ENCODE peak calls at places on chromosomes 13 and 19, in five cellular contexts. B, S, R, D and U are unnamed samples.

GRCh38 chr13:28559636-28560259 is 64.8 kb upstream of the FLT1 start:
- DNase-seq in B (no peak), S (no peak), R (no peak), D (no peak), U (no peak)

GRCh38 chr13:113722921-113723320 is 36.1 kb upstream of the TMEM255B start:
- DNase-seq in B (no peak), S (no peak), R (no peak), D (no peak), U (no peak)

GRCh38 chr13:52169839-52170238 is 10.4 kb upstream of the NEK3 start:
- DNase-seq in B (no peak), S (no peak), R (no peak), D (no peak), U (no peak)

GRCh38 chr19:6536138-6536671 is 5.4 kb downstream of the TNFSF9 start:
- DNase-seq in B (peak), S (peak), R (peak), D (no peak), U (no peak)

GRCh38 chr19:27392027-27392632 is 1820.8 kb downstream of the UQCRFS1 start:
- DNase-seq in B (no peak), S (no peak), R (no peak), D (no peak), U (no peak)

GRCh38 chr13:19075418-19075817 is 106.2 kb downstream of the TUBA3C start:
- DNase-seq in B (no peak), S (no peak), R (no peak), D (no peak), U (no peak)

GRCh38 chr13:63307239-63307638 is 1891.6 kb upstream of the PCDH20 start:
- DNase-seq in B (no peak), S (no peak), R (no peak), D (no peak), U (no peak)

GRCh38 chr19:49447485-49448431 is 3.9 kb downstream of the PIH1D1 start:
- DNase-seq in B (peak), S (no peak), R (no peak), D (no peak), U (no peak)

GRCh38 chr19:19652482-19653295 is 9.2 kb upstream of the GMIP start:
- DNase-seq in B (no peak), S (peak), R (no peak), D (no peak), U (no peak)

GRCh38 chr19:54492568-54492967 is 10.1 kb upstream of the LAIR2 start:
- DNase-seq in B (no peak), S (no peak), R (no peak), D (no peak), U (no peak)
- H3K4me3 ChIP-seq in B (no peak), S (no peak), R (no peak), D (no peak), U (no peak)

GRCh38 chr19:16441661-16442071 is 30.1 kb downstream of the EPS15L1 start:
- DNase-seq in B (peak), S (no peak), R (no peak), D (no peak), U (no peak)
- TF ChIP-seq CTCF in B (peak), S (peak), R (peak), D (peak), U (peak)

DNA sequence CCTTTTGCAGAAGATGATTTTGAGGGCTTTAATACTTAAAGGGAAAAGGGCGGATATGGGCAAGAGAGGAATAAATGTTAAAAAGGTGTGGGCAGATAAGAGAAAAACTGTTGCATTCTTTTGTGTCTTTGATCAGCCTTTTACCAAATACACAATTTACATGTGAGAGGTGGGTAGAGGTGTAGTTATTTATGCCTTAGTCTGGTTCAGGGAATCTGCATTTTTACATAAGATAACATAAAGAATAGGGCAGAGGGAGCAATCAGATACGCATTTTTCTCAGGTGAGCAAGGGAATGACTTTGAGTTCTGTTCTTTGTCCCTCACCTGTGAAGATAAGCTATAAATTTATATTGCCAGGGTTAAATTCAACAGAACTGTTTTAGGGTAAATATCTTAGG is 708.4 kb upstream of the SLITRK1 start:
- DNase-seq in B (no peak), S (no peak), R (no peak), D (no peak), U (no peak)
- H3K4me3 ChIP-seq in B (no peak), S (no peak), R (no peak), D (no peak), U (no peak)

GRCh38 chr13:34347784-34348573 is 530.0 kb downstream of the RFC3 start:
- DNase-seq in B (no peak), S (peak), R (no peak), D (no peak), U (no peak)
- TF ChIP-seq CTCF in B (no peak), S (no peak), R (no peak), D (no peak), U (no peak)

GRCh38 chr19:22735911-22736645 is 47.9 kb downstream of the ZNF99 start:
- DNase-seq in B (no peak), S (no peak), R (no peak), D (no peak), U (no peak)
- H3K4me3 ChIP-seq in B (no peak), S (no peak), R (no peak), D (no peak), U (no peak)

GRCh38 chr19:18419195-18419698 is at the start of gene SSBP4:
- DNase-seq in B (peak), S (peak), R (peak), D (peak), U (no peak)
- TF ChIP-seq CTCF in B (peak), S (no peak), R (peak), D (peak), U (no peak)

GRCh38 chr19:2048104-2048958 is 2.7 kb downstream of the MKNK2 start:
- DNase-seq in B (no peak), S (no peak), R (no peak), D (no peak), U (no peak)
- H3K4me3 ChIP-seq in B (no peak), S (peak), R (no peak), D (peak), U (peak)

GRCh38 chr13:22103628-22104027 is 432.8 kb downstream of the FGF9 start:
- DNase-seq in B (no peak), S (no peak), R (no peak), D (no peak), U (no peak)
- TF ChIP-seq CTCF in B (no peak), S (no peak), R (no peak), D (no peak), U (no peak)

GRCh38 chr13:30863231-30863630 is 42.8 kb upstream of the MEDAG start:
- DNase-seq in B (peak), S (no peak), R (no peak), D (no peak), U (no peak)
- H3K4me3 ChIP-seq in B (peak), S (no peak), R (no peak), D (no peak), U (no peak)